ENCODE peak calls at places on chromosomes 3 and 15, in eight cellular contexts. X, S, E, H, W, F, M and T are unnamed samples.

GRCh38 chr3:14170569-14171159 is 7.7 kb downstream of the XPC start:
- DNase-seq in X (no peak), W (no peak), H (no peak), F (no peak), E (no peak), S (no peak), M (no peak), T (no peak)

GRCh38 chr3:18489939-18490338 is 64.8 kb upstream of the SATB1 start:
- DNase-seq in H (no peak), X (no peak), M (no peak), W (peak; percentile 34), F (no peak), S (no peak), E (peak; percentile 33), T (no peak)

GRCh38 chr15:77487479-77487861 is 66.8 kb downstream of the HMG20A start:
- DNase-seq in H (no peak), E (no peak), M (no peak), W (no peak), X (no peak), S (no peak), F (no peak), T (no peak)

GRCh38 chr15:36501063-36501678 is 78.3 kb upstream of the CDIN1 start:
- DNase-seq in W (peak; percentile 5), M (no peak), E (no peak), H (no peak), X (no peak), S (peak; percentile 77), F (no peak), T (no peak)

GRCh38 chr3:40546811-40547210 is 22.1 kb downstream of the ZNF621 start:
- DNase-seq in E (no peak), X (peak; percentile 94), F (no peak), H (no peak), W (no peak), S (no peak), M (no peak), T (no peak)

GRCh38 chr15:63908986-63909385 is 75.2 kb upstream of the HERC1 start:
- DNase-seq in M (no peak), F (no peak), H (no peak), S (no peak), W (no peak), X (peak; percentile 85), E (no peak), T (no peak)

GRCh38 chr15:55707985-55708384 is 35.0 kb downstream of the PRTG start:
- DNase-seq in S (no peak), E (no peak), M (no peak), W (no peak), X (no peak), F (no peak), H (no peak), T (no peak)

GRCh38 chr15:39239562-39239961 is 341.3 kb upstream of the THBS1 start:
- DNase-seq in M (no peak), S (no peak), W (no peak), E (no peak), F (no peak), X (no peak), H (no peak), T (no peak)

GRCh38 chr15:35329521-35329921 is 216.4 kb downstream of the DPH6 start:
- DNase-seq in H (no peak), S (no peak), E (no peak), W (no peak), M (no peak), X (no peak), F (no peak), T (no peak)

GRCh38 chr3:83928391-83928790 is 1030.4 kb upstream of the CADM2 start:
- DNase-seq in E (no peak), F (no peak), W (no peak), M (no peak), S (peak; percentile 50), X (no peak), H (no peak), T (no peak)

GRCh38 chr15:79140846-79141570 is 50.4 kb upstream of the RASGRF1 start:
- DNase-seq in X (no peak), H (no peak), S (no peak), F (no peak), W (no peak), M (no peak), E (no peak), T (no peak)

GRCh38 chr15:62554164-62554563 is 389.1 kb upstream of the C2CD4B start:
- DNase-seq in H (no peak), X (no peak), E (no peak), M (no peak), F (no peak), W (no peak), S (no peak), T (no peak)

GRCh38 chr3:126554560-126555525 is 3.9 kb downstream of the C3orf22 start:
- DNase-seq in E (no peak), W (no peak), S (no peak), H (peak; percentile 26), X (peak; percentile 32), M (no peak), F (peak; percentile 3), T (no peak)

GRCh38 chr3:143362115-143362992 is 242.8 kb downstream of the CHST2 start:
- DNase-seq in E (no peak), W (no peak), H (no peak), M (no peak), X (no peak), F (no peak), S (no peak), T (no peak)

GRCh38 chr3:57982561-57983243 is 25.5 kb upstream of the FLNB start:
- DNase-seq in F (no peak), H (no peak), M (no peak), S (no peak), W (no peak), E (no peak), X (no peak), T (no peak)

GRCh38 chr3:15315003-15315402 is 17.4 kb downstream of the SH3BP5 start:
- DNase-seq in H (no peak), S (no peak), W (no peak), F (no peak), E (no peak), M (no peak), X (peak; percentile 82), T (no peak)

GRCh38 chr3:73228425-73228824 is 167.0 kb downstream of the EBLN2 start:
- DNase-seq in F (no peak), W (no peak), E (no peak), S (no peak), X (no peak), M (no peak), H (no peak), T (no peak)

GRCh38 chr3:184238246-184238818 is 8.9 kb downstream of the VWA5B2 start:
- DNase-seq in M (no peak), F (no peak), H (no peak), X (peak; percentile 73), E (no peak), W (no peak), S (no peak), T (no peak)

GRCh38 chr3:65425880-65426279 is 612.8 kb downstream of the MAGI1 start:
- DNase-seq in S (no peak), M (no peak), X (no peak), H (no peak), E (no peak), F (no peak), W (no peak), T (no peak)

GRCh38 chr3:59364471-59364870 is 314.6 kb upstream of the CFAP20DC start:
- DNase-seq in H (no peak), E (no peak), S (no peak), F (no peak), M (no peak), X (peak; percentile 69), W (no peak), T (no peak)

GRCh38 chr15:55574096-55574495 is 14.0 kb downstream of the PYGO1 start:
- DNase-seq in E (no peak), F (no peak), X (peak; percentile 60), W (no peak), M (no peak), H (no peak), S (no peak), T (no peak)

GRCh38 chr3:30131171-30131570 is 475.2 kb upstream of the TGFBR2 start:
- DNase-seq in X (no peak), H (no peak), S (no peak), M (no peak), W (no peak), E (no peak), F (no peak), T (no peak)

GRCh38 chr15:69576035-69576526 is 123.5 kb downstream of the RPLP1 start:
- DNase-seq in E (peak; percentile 66), H (no peak), W (peak; percentile 47), S (peak; percentile 38), F (peak; percentile 76), M (peak; percentile 59), X (peak; percentile 88), T (peak; percentile 40)

GRCh38 chr3:33557829-33558228 is 117.6 kb upstream of the UBP1 start:
- DNase-seq in H (no peak), F (no peak), X (no peak), E (no peak), S (no peak), M (no peak), W (no peak), T (no peak)

GRCh38 chr3:146189519-146190173 is 28.7 kb upstream of the PLOD2 start:
- DNase-seq in E (no peak), M (no peak), X (peak; percentile 74), S (peak; percentile 57), F (no peak), H (no peak), W (peak; percentile 20), T (no peak)

GRCh38 chr3:172271386-172271976 is 176.8 kb downstream of the GHSR start:
- DNase-seq in E (no peak), X (no peak), M (no peak), S (no peak), H (no peak), W (no peak), F (no peak), T (no peak)

GRCh38 chr3:16101295-16102186 is 72.9 kb upstream of the GALNT15 start:
- DNase-seq in F (peak; percentile 65), E (no peak), S (peak; percentile 3), W (no peak), M (no peak), H (no peak), X (no peak), T (no peak)

GRCh38 chr15:90893175-90894090 is 9.1 kb downstream of the FES start:
- DNase-seq in H (no peak), M (no peak), E (no peak), F (no peak), W (no peak), S (no peak), X (no peak), T (no peak)

GRCh38 chr3:31242026-31242455 is 290.7 kb upstream of the STT3B start:
- DNase-seq in S (peak; percentile 70), X (no peak), F (no peak), H (no peak), M (no peak), E (no peak), W (no peak), T (no peak)